ENCODE peak calls at places on chromosomes 11 and 22, in seven cellular contexts. One of them, this sample, is unnamed.

GRCh38 chr11:20026629-20027545 is 133.4 kb downstream of the DBX1 start:
- DNase-seq in HepG2: no peak
- DNase-seq in K562: no peak
- DNase-seq in HCT116: no peak
- DNase-seq in H1: peak
- DNase-seq in SK-N-SH: no peak
- DNase-seq in GM12878: no peak
- DNase-seq in this sample: peak

GRCh38 chr11:66070604-66071325 is 693 bp downstream of the PACS1 start:
- DNase-seq in HepG2: no peak
- DNase-seq in K562: peak
- DNase-seq in HCT116: no peak
- DNase-seq in H1: no peak
- DNase-seq in SK-N-SH: peak
- DNase-seq in GM12878: no peak
- DNase-seq in this sample: no peak

GRCh38 chr11:16011396-16011795 is 344.9 kb downstream of the SOX6 start:
- DNase-seq in HepG2: no peak
- DNase-seq in K562: no peak
- DNase-seq in HCT116: no peak
- DNase-seq in H1: no peak
- DNase-seq in SK-N-SH: no peak
- DNase-seq in GM12878: no peak
- DNase-seq in this sample: no peak

GRCh38 chr11:46557684-46558151 is 36.1 kb downstream of the AMBRA1 start:
- DNase-seq in HepG2: peak
- DNase-seq in K562: peak
- DNase-seq in HCT116: peak
- DNase-seq in H1: no peak
- DNase-seq in SK-N-SH: no peak
- DNase-seq in GM12878: no peak
- DNase-seq in this sample: no peak

GRCh38 chr22:41382610-41383009 is 868 bp downstream of the TEF start:
- DNase-seq in HepG2: no peak
- DNase-seq in K562: no peak
- DNase-seq in HCT116: no peak
- DNase-seq in H1: no peak
- DNase-seq in SK-N-SH: no peak
- DNase-seq in GM12878: no peak
- DNase-seq in this sample: no peak

GRCh38 chr11:2287102-2287501 is 14.6 kb downstream of the C11orf21 start:
- DNase-seq in HepG2: no peak
- DNase-seq in K562: no peak
- DNase-seq in HCT116: no peak
- DNase-seq in H1: no peak
- DNase-seq in SK-N-SH: no peak
- DNase-seq in GM12878: no peak
- DNase-seq in this sample: no peak

GRCh38 chr11:64694821-64695365 is 28.1 kb downstream of the NRXN2 start:
- DNase-seq in HepG2: no peak
- DNase-seq in K562: no peak
- DNase-seq in HCT116: no peak
- DNase-seq in H1: no peak
- DNase-seq in SK-N-SH: peak
- DNase-seq in GM12878: no peak
- DNase-seq in this sample: peak

GRCh38 chr22:36110306-36110791 is 50.2 kb downstream of the APOL3 start:
- DNase-seq in HepG2: no peak
- DNase-seq in K562: no peak
- DNase-seq in HCT116: no peak
- DNase-seq in H1: no peak
- DNase-seq in SK-N-SH: no peak
- DNase-seq in GM12878: no peak
- DNase-seq in this sample: no peak

GRCh38 chr11:12964650-12965049 is 44.5 kb upstream of the RASSF10 start:
- DNase-seq in HepG2: no peak
- DNase-seq in K562: no peak
- DNase-seq in HCT116: no peak
- DNase-seq in H1: no peak
- DNase-seq in SK-N-SH: no peak
- DNase-seq in GM12878: no peak
- DNase-seq in this sample: no peak

GRCh38 chr22:37069319-37069718 is 17.8 kb downstream of the KCTD17 start:
- DNase-seq in HepG2: no peak
- DNase-seq in K562: no peak
- DNase-seq in HCT116: no peak
- DNase-seq in H1: no peak
- DNase-seq in SK-N-SH: no peak
- DNase-seq in GM12878: no peak
- DNase-seq in this sample: no peak

GRCh38 chr11:11436715-11437313 is 83.8 kb upstream of the CSNK2A3 start:
- DNase-seq in HepG2: no peak
- DNase-seq in K562: no peak
- DNase-seq in HCT116: no peak
- DNase-seq in H1: no peak
- DNase-seq in SK-N-SH: no peak
- DNase-seq in GM12878: no peak
- DNase-seq in this sample: no peak

GRCh38 chr22:37775785-37776638 is 31.7 kb upstream of the GCAT start:
- DNase-seq in HepG2: no peak
- DNase-seq in K562: no peak
- DNase-seq in HCT116: no peak
- DNase-seq in H1: no peak
- DNase-seq in SK-N-SH: no peak
- DNase-seq in GM12878: no peak
- DNase-seq in this sample: no peak

GRCh38 chr22:30857103-30857502 is 111.5 kb downstream of the MORC2 start:
- DNase-seq in HepG2: no peak
- DNase-seq in K562: no peak
- DNase-seq in HCT116: no peak
- DNase-seq in H1: no peak
- DNase-seq in SK-N-SH: no peak
- DNase-seq in GM12878: no peak
- DNase-seq in this sample: no peak

DNA sequence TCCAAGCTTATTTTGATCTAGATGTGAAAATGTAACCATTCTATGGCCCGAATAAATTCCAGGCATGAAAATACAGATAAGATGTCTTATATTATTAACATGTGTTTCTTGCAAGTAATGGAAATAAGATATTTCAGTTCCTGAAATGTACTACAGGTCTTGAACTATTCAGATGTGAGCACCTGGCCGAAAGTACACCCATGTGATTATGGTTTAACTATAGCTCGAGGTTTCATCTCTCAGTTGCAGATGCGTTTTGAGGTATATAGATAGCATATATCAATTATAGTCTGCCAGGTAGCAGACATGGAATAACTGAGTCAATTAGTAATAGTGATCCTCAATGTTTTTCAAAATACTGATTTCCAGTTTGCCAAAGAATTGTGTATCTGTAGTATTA is 68.3 kb downstream of the DDIAS start:
- DNase-seq in HepG2: no peak
- DNase-seq in K562: no peak
- DNase-seq in HCT116: no peak
- DNase-seq in H1: no peak
- DNase-seq in SK-N-SH: no peak
- DNase-seq in GM12878: peak
- DNase-seq in this sample: no peak
- TF ChIP-seq YY1 in HepG2: no peak
- TF ChIP-seq YY1 in K562: no peak
- TF ChIP-seq YY1 in HCT116: no peak
- TF ChIP-seq YY1 in H1: no peak
- TF ChIP-seq YY1 in SK-N-SH: no peak
- TF ChIP-seq YY1 in GM12878: no peak
- TF ChIP-seq YY1 in this sample: no peak

GRCh38 chr11:76629853-76630599 is 40.5 kb downstream of the LRRC32 start:
- DNase-seq in HepG2: no peak
- DNase-seq in K562: no peak
- DNase-seq in HCT116: no peak
- DNase-seq in H1: no peak
- DNase-seq in SK-N-SH: no peak
- DNase-seq in GM12878: no peak
- DNase-seq in this sample: no peak
- H3K9ac ChIP-seq in HepG2: no peak
- H3K9ac ChIP-seq in K562: no peak
- H3K9ac ChIP-seq in HCT116: no peak
- H3K9ac ChIP-seq in H1: no peak
- H3K9ac ChIP-seq in SK-N-SH: no peak
- H3K9ac ChIP-seq in GM12878: peak
- H3K9ac ChIP-seq in this sample: peak

GRCh38 chr22:20957691-20958440 is 9.2 kb upstream of the AIFM3 start:
- DNase-seq in HepG2: no peak
- DNase-seq in K562: no peak
- DNase-seq in HCT116: no peak
- DNase-seq in H1: no peak
- DNase-seq in SK-N-SH: peak
- DNase-seq in GM12878: no peak
- DNase-seq in this sample: no peak
- TF ChIP-seq YY1 in HepG2: peak
- TF ChIP-seq YY1 in K562: no peak
- TF ChIP-seq YY1 in HCT116: no peak
- TF ChIP-seq YY1 in H1: no peak
- TF ChIP-seq YY1 in SK-N-SH: no peak
- TF ChIP-seq YY1 in GM12878: peak
- TF ChIP-seq YY1 in this sample: no peak

DNA sequence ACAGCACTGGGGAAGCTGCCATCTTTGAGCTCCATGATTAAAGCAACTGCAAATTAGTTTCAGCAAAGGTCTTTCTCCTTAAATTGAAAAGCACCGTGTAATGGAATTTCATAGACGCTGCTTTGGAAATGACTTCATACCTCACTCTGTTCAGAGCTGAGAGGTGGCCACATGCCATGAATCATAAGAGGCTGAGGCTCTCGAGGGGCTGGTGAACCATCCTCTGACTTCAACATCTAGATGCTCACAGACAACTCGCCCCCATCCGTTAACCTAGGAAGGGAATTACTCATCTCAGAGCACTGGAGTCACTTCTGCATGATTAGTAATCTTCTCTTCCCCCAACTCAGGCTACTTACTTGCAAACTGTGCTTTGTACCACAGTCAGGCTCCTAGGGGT is 122.3 kb downstream of the RCN1 start:
- DNase-seq in HepG2: no peak
- DNase-seq in K562: no peak
- DNase-seq in HCT116: no peak
- DNase-seq in H1: no peak
- DNase-seq in SK-N-SH: no peak
- DNase-seq in GM12878: no peak
- DNase-seq in this sample: no peak
- H3K9ac ChIP-seq in HepG2: no peak
- H3K9ac ChIP-seq in K562: no peak
- H3K9ac ChIP-seq in HCT116: no peak
- H3K9ac ChIP-seq in H1: no peak
- H3K9ac ChIP-seq in SK-N-SH: peak
- H3K9ac ChIP-seq in GM12878: no peak
- H3K9ac ChIP-seq in this sample: no peak